ENCODE peak calls at places on chromosomes 6 and 20, in seven cellular contexts. X, Y, F, I, J, D and L are unnamed samples.

GRCh38 chr20:41373851-41374567 is 7.4 kb upstream of the EMILIN3 start:
- DNase-seq in X (no peak), D (no peak), F (no peak), Y (no peak), I (no peak), J (no peak), L (no peak)

GRCh38 chr20:31522756-31523155 is 8.5 kb downstream of the HM13 start:
- DNase-seq in D (no peak), F (no peak), Y (no peak), J (no peak), X (no peak), I (no peak), L (no peak)

GRCh38 chr6:162942860-162943259 is 215.1 kb downstream of the PACRG start:
- DNase-seq in J (no peak), X (no peak), F (no peak), I (no peak), D (no peak), Y (no peak), L (no peak)

GRCh38 chr6:39806277-39806676 is 14.1 kb downstream of the DAAM2 start:
- DNase-seq in D (no peak), F (no peak), Y (no peak), I (no peak), J (peak), X (no peak), L (no peak)

GRCh38 chr20:35253010-35253409 is 24.9 kb downstream of the MMP24OS start:
- DNase-seq in X (no peak), I (no peak), J (no peak), Y (no peak), D (no peak), F (no peak), L (no peak)

GRCh38 chr6:3190779-3191178 is 33.4 kb upstream of the TUBB2A start:
- DNase-seq in F (no peak), X (no peak), D (no peak), Y (no peak), I (no peak), J (no peak), L (no peak)

GRCh38 chr20:62616728-62617621 is 25.3 kb upstream of the SLCO4A1 start:
- DNase-seq in I (peak), D (peak), X (peak), Y (no peak), J (peak), F (peak), L (peak)

GRCh38 chr20:57702091-57702490 is 7.7 kb downstream of the PMEPA1 start:
- DNase-seq in Y (no peak), I (no peak), D (no peak), J (no peak), F (no peak), X (no peak), L (no peak)

GRCh38 chr6:22956029-22956715 is 386.8 kb downstream of the HDGFL1 start:
- DNase-seq in X (no peak), Y (no peak), I (no peak), D (no peak), J (no peak), F (no peak), L (no peak)

GRCh38 chr20:44651507-44652373 is at the start of gene ADA:
- DNase-seq in F (peak), I (peak), Y (peak), J (peak), D (peak), X (peak), L (peak)

GRCh38 chr6:118913161-118913560 is 19.2 kb downstream of the ASF1A start:
- DNase-seq in D (no peak), I (no peak), X (no peak), F (no peak), Y (no peak), J (no peak), L (no peak)

GRCh38 chr6:11042750-11043551 is 1.2 kb downstream of the ELOVL2 start:
- DNase-seq in J (peak), D (no peak), X (no peak), Y (no peak), I (no peak), F (no peak), L (no peak)